ENCODE peak calls at places on chromosomes 11 and 22, in six cellular contexts. Y is RWPE1, Q is thoracic aorta, P is WTC11, Z is IMR-90, H is Panc1. V is an unnamed sample.

GRCh38 chr11:99979052-99979451 is 708.0 kb upstream of the ARHGAP42 start:
- DNase-seq in H (no peak), Q (no peak), Z (no peak), Y (no peak), P (no peak), V (no peak)

GRCh38 chr11:10584071-10584501 is 15.6 kb upstream of the LYVE1 start:
- DNase-seq in H (no peak), P (no peak), Z (peak), Y (no peak), Q (no peak), V (peak)

GRCh38 chr22:43272869-43273318 is 70.3 kb downstream of the SCUBE1 start:
- DNase-seq in Z (no peak), H (no peak), Y (no peak), P (peak), Q (no peak), V (no peak)

GRCh38 chr11:92667446-92668165 is 301.8 kb upstream of the MTNR1B start:
- DNase-seq in Q (no peak), Y (no peak), Z (no peak), H (no peak), P (peak), V (no peak)

GRCh38 chr22:37167981-37168647 is 18.4 kb upstream of the IL2RB start:
- DNase-seq in Z (no peak), Q (no peak), Y (no peak), P (no peak), H (no peak), V (no peak)

GRCh38 chr11:122330466-122330865 is 214.5 kb upstream of the BLID start:
- DNase-seq in H (no peak), Z (peak), Q (no peak), P (no peak), Y (no peak), V (no peak)

GRCh38 chr22:24758164-24758799 is 16.2 kb downstream of the PIWIL3 start:
- DNase-seq in Q (no peak), P (peak), Y (peak), H (no peak), Z (peak), V (peak)

GRCh38 chr22:44292007-44292370 is 20.8 kb downstream of the SHISAL1 start:
- DNase-seq in P (peak), Y (no peak), Z (no peak), Q (no peak), H (no peak), V (no peak)

GRCh38 chr11:26199341-26199740 is 132.6 kb upstream of the ANO3 start:
- DNase-seq in Q (no peak), Z (peak), P (no peak), H (no peak), Y (no peak), V (no peak)

GRCh38 chr11:1086171-1087102 is 11.8 kb downstream of the MUC2 start:
- DNase-seq in Y (no peak), Q (no peak), P (peak), H (no peak), Z (no peak), V (no peak)

GRCh38 chr11:4891996-4892640 is 10.4 kb downstream of the OR51T1 start:
- DNase-seq in Q (no peak), Z (peak), Y (peak), H (peak), P (no peak), V (peak)

GRCh38 chr11:1773711-1774550 is 10.2 kb upstream of the CTSD start:
- DNase-seq in H (no peak), Z (no peak), Y (no peak), P (no peak), Q (no peak), V (no peak)

GRCh38 chr11:2314136-2314524 is 12.3 kb downstream of the TSPAN32 start:
- DNase-seq in Q (no peak), Z (no peak), H (no peak), Y (no peak), P (no peak), V (no peak)

GRCh38 chr11:3037041-3037944 is 19.9 kb downstream of the CARS1 start:
- DNase-seq in H (no peak), Q (peak), P (peak), Y (peak), Z (peak), V (peak)

GRCh38 chr11:22670803-22671202 is 4.4 kb downstream of the GAS2 start:
- DNase-seq in H (peak), Q (no peak), Z (peak), Y (no peak), P (no peak), V (peak)

GRCh38 chr11:118924591-118925585 is 838 bp downstream of the BCL9L start:
- DNase-seq in Z (peak), P (peak), H (no peak), Q (no peak), Y (no peak), V (no peak)

GRCh38 chr11:67308031-67308866 is 4.9 kb downstream of the SSH3 start:
- DNase-seq in Z (no peak), Q (no peak), H (no peak), Y (no peak), P (no peak), V (no peak)

GRCh38 chr22:43001271-43002197 is 13.4 kb downstream of the PACSIN2 start:
- DNase-seq in Z (no peak), Q (no peak), Y (no peak), H (no peak), P (no peak), V (peak)

GRCh38 chr11:65849366-65849765 is 8.6 kb downstream of the CFL1 start:
- DNase-seq in P (no peak), Y (no peak), Z (no peak), H (no peak), Q (no peak), V (no peak)

GRCh38 chr11:1433568-1433967 is 43.8 kb downstream of the BRSK2 start:
- DNase-seq in Y (no peak), Z (no peak), P (no peak), H (no peak), Q (no peak), V (no peak)

GRCh38 chr11:48384670-48385069 is 18.4 kb upstream of the OR4C5 start:
- DNase-seq in H (no peak), Z (no peak), Y (no peak), P (no peak), Q (no peak), V (no peak)

GRCh38 chr11:47099213-47099917 is 77.3 kb downstream of the ARFGAP2 start:
- DNase-seq in H (no peak), Y (no peak), P (no peak), Z (peak), Q (no peak), V (peak)

GRCh38 chr22:45112136-45112879 is 51.4 kb upstream of the NUP50 start:
- DNase-seq in P (no peak), Z (peak), H (no peak), Y (peak), Q (no peak), V (peak)

GRCh38 chr22:41504397-41504796 is 35.5 kb downstream of the ACO2 start:
- DNase-seq in H (no peak), P (no peak), Y (peak), Z (no peak), Q (peak), V (no peak)

GRCh38 chr22:47793304-47794101 is 1031.1 kb downstream of the TBC1D22A start:
- DNase-seq in Q (no peak), Y (no peak), Z (no peak), H (no peak), P (no peak), V (no peak)

DNA sequence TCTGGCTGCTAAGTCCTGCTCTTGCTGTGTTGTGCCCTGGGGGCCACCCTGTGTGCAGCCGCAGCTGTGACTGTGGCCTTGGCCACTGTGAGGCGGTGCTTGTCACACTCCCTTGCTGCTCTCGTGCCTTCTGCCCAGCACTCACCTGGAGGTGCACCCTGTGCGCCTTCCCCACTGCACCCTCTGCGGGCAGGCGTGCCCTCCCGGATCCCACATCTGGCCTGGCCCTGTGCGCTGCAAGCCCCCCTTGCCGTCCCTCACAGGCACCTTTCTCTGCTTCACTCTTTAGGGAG is 27.2 kb downstream of the TBX1 start:
- DNase-seq in Z (no peak), Y (no peak), H (no peak), Q (no peak), P (no peak), V (no peak)
- TF ChIP-seq CTCF in Z (no peak), Y (no peak), H (no peak), Q (no peak), P (no peak), V (no peak)

DNA sequence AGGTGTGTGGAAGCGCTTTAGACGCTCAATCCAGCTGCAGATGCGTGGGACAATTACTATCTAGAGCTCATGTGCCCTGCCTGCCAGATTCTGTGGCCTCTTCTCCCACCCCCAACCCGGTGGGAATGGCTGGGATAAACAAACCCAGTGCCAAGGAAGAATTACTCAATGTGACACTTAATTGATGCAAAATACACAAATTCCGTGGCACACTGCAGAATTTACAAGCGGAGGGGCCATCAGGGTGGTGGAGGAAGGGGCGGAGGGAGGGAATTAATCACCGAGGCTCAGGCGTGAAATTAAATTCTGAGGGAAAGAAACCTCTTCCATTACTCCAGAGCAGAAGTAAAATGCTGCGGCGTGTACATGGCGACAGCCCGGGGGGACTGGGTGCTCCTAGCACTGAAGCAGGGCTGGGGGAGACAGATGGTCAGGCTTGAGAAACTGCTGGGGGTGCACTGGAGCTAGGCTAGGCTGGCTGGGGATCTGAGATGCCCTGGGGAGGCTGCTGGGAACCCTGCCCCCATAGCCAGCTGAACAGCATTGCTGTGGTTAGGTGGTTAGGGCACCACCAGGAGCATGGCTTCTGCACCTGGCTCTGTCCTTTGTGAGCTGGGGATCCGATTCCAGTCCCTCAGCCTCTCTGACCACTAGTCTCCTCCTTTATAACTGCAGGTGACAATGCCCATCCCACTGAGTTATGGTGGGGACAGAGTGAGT is 200.6 kb downstream of the CEP164 start:
- DNase-seq in H (no peak), P (no peak), Z (no peak), Y (no peak), Q (no peak), V (no peak)
- TF ChIP-seq CTCF in H (no peak), P (no peak), Z (no peak), Y (no peak), Q (no peak), V (no peak)

DNA sequence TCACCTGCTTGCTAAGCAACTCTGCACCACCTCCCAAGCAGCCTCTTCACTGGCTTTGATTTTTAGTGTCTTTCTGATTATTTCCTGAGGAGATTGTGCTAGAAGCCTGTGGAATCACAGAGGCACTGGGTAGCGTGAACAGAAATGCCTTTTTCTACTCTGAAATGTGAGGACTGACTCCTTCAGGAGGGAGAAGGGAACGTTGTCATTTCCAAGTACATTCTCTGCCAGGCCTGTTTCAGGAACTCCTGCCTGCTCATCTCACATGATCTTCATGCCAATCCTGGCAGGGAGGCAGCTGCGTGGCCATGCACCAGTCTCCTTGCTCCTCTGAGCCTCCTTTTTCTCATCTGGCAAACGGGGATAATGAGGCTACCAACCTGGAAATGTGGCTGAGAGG is 49.8 kb upstream of the PRDM11 start:
- DNase-seq in P (no peak), H (no peak), Z (no peak), Y (no peak), Q (no peak), V (no peak)
- TF ChIP-seq CTCF in P (no peak), H (no peak), Z (no peak), Y (no peak), Q (no peak), V (no peak)

DNA sequence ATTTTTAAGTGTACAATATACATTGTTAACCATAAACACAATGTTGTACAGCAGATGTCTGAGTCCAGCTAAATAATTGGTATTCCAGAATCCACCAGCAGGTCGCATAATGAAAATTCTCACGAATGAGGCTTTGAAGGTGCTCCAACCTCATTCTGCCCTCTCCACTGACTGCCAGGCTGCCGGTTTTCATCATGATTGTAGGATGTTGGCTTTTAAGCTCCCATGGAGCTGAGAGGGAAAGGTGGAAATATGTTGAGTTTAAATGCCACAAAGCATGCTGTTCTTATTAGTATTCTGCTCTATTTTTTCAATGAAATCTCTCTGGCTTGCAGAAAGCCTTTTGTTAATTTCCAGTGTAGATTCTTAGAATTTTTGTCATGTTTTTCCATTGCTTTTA is 337.2 kb upstream of the DDI1 start:
- DNase-seq in Y (no peak), Z (no peak), Q (no peak), P (no peak), H (no peak), V (no peak)
- TF ChIP-seq CTCF in Y (no peak), Z (peak), Q (no peak), P (no peak), H (no peak), V (no peak)

GRCh38 chr11:13534358-13534757 is 38.6 kb upstream of the PTH start:
- DNase-seq in Q (no peak), Z (no peak), Y (no peak), P (no peak), H (no peak), V (no peak)

GRCh38 chr11:13538044-13538443 is 42.2 kb upstream of the PTH start:
- DNase-seq in Y (no peak), Q (no peak), P (no peak), H (no peak), Z (no peak), V (no peak)

DNA sequence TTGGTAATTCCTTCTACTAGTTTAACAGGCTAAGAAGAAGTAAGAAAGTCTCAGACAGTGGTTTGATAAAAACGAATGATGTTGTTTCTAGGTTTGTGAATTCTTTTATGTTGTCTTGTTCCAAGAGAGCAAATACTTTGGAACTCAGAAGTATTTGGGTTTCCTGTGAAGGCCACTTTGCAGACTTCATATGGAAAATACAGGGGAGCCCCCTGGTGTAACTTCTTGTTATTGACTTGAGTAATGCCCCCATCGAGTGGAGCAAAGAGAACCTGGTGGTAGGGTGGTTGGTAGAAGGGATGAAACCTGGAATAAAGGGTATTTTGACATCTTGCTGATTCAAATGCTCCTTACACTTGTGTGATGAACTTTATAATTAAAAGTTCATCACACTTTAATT is 40.0 kb upstream of the PTH start:
- DNase-seq in Z (no peak), H (no peak), P (no peak), Q (no peak), Y (no peak), V (peak)
- TF ChIP-seq CTCF in Z (peak), H (peak), P (peak), Q (no peak), Y (no peak), V (no peak)

GRCh38 chr22:20742764-20743163 is 31.1 kb upstream of the SERPIND1 start:
- DNase-seq in P (no peak), H (no peak), Y (no peak), Z (no peak), Q (no peak), V (no peak)
- TF ChIP-seq CTCF in P (no peak), H (no peak), Y (no peak), Z (no peak), Q (no peak), V (no peak)

GRCh38 chr22:25898707-25899365 is 156.8 kb downstream of the MYO18B start:
- DNase-seq in Y (no peak), H (no peak), Z (no peak), Q (no peak), P (peak), V (no peak)
- TF ChIP-seq CTCF in Y (no peak), H (peak), Z (peak), Q (no peak), P (peak), V (peak)

DNA sequence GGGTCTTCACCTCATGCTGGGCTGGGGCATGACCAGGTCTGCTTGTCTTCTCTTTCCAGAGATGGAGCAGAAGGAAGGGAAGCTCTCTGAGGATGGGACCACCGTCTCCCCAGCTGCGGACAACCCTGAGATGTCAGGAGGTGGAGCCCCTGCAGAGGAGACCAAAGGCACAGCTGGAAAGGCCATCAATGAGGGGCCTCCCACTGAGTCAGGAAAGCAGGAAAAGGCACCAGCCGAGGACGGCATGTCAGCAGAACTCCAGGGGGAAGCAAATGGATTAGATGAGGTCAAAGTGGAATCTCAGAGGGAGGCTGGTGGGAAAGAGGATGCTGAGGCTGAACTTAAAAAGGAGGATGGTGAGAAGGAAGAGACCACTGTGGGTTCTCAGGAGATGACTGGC is 5.2 kb downstream of the SMTNL1 start:
- DNase-seq in Y (no peak), P (no peak), H (no peak), Q (no peak), Z (no peak), V (no peak)
- TF ChIP-seq CTCF in Y (no peak), P (no peak), H (no peak), Q (no peak), Z (no peak), V (no peak)

DNA sequence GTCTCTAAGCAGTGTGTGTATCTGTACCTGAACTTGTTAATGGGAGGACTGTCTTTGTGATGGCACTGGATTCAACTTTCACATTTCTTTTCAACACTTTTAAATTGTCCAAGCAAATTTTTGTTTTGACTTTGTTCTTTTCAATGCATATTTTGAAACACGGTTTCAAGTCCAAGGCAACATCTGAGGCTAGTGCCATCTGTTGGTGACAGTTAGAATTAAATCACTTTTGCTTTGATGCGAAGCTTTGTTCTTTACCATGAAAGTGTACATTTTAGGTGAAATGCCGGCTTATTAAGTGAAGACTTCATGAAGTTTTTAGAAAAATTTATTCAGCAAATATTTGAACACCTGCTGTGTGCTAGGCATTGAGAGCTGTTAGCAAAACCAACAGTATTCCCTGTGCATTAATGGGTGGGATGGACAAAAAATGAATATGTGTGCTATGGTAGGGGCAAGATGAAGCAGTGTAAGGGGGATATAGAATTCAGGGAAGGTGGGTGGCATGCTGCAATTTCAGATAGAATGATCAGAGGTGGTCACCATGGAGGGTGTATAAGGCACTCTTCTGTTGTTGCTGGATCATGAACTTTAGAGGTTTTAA is 70.2 kb downstream of the DDX10 start:
- DNase-seq in Y (no peak), Z (peak), P (no peak), H (peak), Q (no peak), V (peak)
- TF ChIP-seq CTCF in Y (peak), Z (peak), P (no peak), H (peak), Q (peak), V (peak)

V was measured in fibroblast of pulmonary artery.